ENCODE peak calls at places on chromosomes 16 and 17, in five cellular contexts. X, M, C, E and V are unnamed samples.

GRCh38 chr17:44906010-44906646 is 6.9 kb upstream of the EFTUD2 start:
- DNase-seq in M (no peak), E (no peak), C (no peak), X (no peak), V (no peak)

GRCh38 chr17:80676564-80676963 is 131.9 kb downstream of the RPTOR start:
- DNase-seq in X (no peak), E (no peak), M (no peak), C (no peak), V (no peak)

GRCh38 chr16:66273036-66273435 is 93.5 kb upstream of the CDH5 start:
- DNase-seq in M (no peak), E (no peak), C (no peak), X (no peak), V (no peak)

GRCh38 chr17:41733348-41734138 is 900 bp downstream of the HAP1 start:
- DNase-seq in E (no peak), M (no peak), C (no peak), X (no peak), V (no peak)

GRCh38 chr17:27244481-27245223 is 49.3 kb upstream of the WSB1 start:
- DNase-seq in E (no peak), X (no peak), C (peak; percentile 87), M (no peak), V (no peak)

GRCh38 chr17:15659663-15660062 is 24.4 kb downstream of the TRIM16 start:
- DNase-seq in E (peak; percentile 54), M (peak; percentile 86), C (no peak), X (no peak), V (no peak)

GRCh38 chr16:17724242-17724898 is 253.6 kb upstream of the XYLT1 start:
- DNase-seq in E (no peak), M (no peak), X (no peak), C (no peak), V (no peak)

GRCh38 chr17:45127583-45128300 is 4.6 kb downstream of the PLCD3 start:
- DNase-seq in M (peak; percentile 88), E (peak; percentile 70), X (no peak), C (peak; percentile 83), V (no peak)

GRCh38 chr17:44221072-44221861 is 1.8 kb upstream of the UBTF start:
- DNase-seq in E (peak; percentile 92), C (no peak), M (peak; percentile 82), X (peak; percentile 76), V (peak; percentile 61)

GRCh38 chr16:35725949-35726348 is 2266.5 kb downstream of the TP53TG3F start:
- DNase-seq in E (no peak), C (peak; percentile 40), X (no peak), M (no peak), V (no peak)
- H3K9me3 ChIP-seq in E (no peaks in the 10 kb centered on the region), C (no peaks in the 10 kb centered on the region), X (no peaks in the 10 kb centered on the region), M (peaks cover 9% of the 10 kb centered on the region), V (peaks cover 46% of the 10 kb centered on the region)

DNA sequence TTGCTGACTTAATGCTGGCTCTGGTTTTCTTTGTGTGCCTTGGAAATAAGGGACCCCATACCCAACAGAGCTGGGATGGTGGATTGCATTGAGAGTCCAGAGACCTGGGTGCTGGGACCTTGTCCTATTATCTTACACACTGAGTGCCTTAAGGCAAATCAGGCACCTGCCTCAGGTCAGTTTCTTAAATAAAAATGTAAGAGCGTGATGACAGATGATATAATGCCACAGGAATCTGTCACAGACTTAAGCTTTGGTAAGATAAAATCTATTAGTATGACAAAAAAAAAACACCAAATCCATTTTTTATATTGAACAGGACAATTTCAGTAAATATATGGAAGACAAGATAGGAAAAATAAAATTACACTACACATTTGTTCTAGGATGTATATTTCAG is 1.6 kb downstream of the MT1A start:
- DNase-seq in X (no peak), C (no peak), E (no peak), M (no peak), V (no peak)
- H3K27me3 ChIP-seq in X (peaks cover 98% of the 10 kb centered on the region), C (no peaks in the 10 kb centered on the region), E (peaks cover 100% of the 10 kb centered on the region), M (peaks cover 84% of the 10 kb centered on the region), V (peaks cover 50% of the 10 kb centered on the region)

DNA sequence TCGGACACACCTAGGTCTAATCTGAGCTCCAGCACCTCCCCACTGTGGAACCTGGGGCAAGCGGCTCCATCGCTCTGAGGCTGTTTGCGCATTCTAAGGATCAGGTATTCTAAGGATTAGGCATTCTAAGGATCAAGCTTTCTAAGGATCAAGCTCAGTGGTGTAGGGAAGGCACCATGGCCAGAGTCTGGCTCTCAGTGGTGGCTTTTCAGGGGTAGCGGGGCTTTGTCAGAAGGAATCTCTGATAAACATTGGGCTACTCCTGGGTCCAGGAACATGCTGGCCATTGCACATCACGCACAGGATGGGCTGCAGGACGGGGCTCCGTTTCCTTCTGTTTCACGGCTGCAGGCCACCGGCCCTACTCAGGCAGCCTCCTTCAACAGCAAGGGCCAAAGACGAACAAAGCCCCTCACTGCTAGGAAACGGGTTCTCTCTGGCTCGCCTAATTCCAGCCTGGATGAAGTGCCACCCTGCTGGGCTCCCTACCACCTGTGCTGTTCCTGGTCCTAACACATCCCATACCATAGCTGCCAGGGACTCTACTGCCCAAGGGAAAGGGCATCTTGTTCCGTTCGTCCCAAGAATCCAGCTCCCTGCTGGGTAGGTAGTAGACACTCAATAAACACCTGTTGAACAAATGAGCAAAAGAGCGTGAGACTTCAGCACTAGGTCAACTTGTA is 5.5 kb downstream of the C1QTNF1 start:
- DNase-seq in E (no peak), X (no peak), M (no peak), C (no peak), V (no peak)
- H3K27ac ChIP-seq in E (no peak overlapping the region), X (no peak overlapping the region), M (no peak overlapping the region), C (no peak overlapping the region), V (no peak overlapping the region)

DNA sequence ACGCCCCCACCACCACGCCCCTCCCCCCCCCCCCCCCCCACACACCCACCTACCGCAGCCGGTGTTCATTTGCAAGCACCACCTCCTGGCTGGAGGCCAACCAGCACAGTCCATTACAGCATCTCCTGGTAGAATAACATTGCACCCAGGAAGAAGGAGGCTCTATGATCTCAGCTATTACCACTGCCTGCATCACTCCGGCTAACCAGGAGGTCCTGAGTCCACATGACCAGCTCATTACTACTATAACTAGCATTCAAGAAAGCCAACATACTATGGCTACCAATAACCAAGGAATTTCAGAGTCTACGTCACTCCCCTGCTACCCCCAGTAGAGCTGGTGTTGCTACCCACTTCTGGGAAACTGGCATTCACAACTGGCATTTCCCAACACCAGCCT is 81.1 kb upstream of the ALOX12 start:
- DNase-seq in E (no peak), M (no peak), C (no peak), X (no peak), V (no peak)
- H3K9me3 ChIP-seq in E (no peaks in the 10 kb centered on the region), M (no peaks in the 10 kb centered on the region), C (no peaks in the 10 kb centered on the region), X (no peaks in the 10 kb centered on the region), V (no peaks in the 10 kb centered on the region)

GRCh38 chr17:61368049-61368831 is 31.4 kb upstream of the TBX2 start:
- DNase-seq in E (no peak), M (no peak), C (no peak), X (no peak), V (no peak)
- H3K27me3 ChIP-seq in E (no peaks in the 10 kb centered on the region), M (no peaks in the 10 kb centered on the region), C (no peaks in the 10 kb centered on the region), X (no peaks in the 10 kb centered on the region), V (no peaks in the 10 kb centered on the region)

DNA sequence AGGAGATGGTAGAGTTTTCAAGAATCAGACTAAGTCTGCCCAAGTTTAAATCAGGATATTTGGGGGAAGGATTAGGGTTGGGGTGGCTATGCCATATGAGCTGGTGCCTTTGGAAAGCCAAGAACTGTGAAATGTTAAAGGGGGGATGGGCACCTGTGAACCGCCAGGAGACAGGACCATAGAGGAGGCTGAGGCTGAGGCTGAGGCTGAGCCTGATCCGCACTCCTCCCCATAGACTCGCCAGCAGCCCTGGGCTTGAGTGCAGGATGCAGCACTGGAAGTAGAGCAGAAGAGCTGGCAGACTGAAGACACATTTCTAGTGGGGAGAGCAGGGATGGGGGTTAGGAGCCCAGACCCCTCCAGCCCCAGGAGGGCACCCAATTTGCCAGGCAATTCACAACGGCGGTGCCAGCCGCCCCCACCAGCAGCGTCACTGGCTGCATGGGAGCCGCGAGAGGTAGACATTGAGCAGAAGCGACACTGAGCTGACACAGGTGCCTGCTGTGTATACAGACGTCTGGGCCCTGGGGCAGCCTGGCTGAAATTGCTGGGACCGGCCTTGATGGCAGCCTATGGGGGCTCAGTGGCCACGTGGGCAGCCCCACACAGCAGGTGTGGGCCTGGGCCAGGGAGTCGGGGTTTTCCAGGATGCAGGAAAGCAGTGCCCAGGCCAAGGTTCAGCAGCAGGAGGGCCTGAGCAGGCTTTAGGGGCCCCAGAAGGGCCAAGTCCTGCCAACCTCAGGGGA is 9.2 kb downstream of the PIMREG start:
- DNase-seq in X (no peak), M (no peak), C (no peak), E (no peak), V (no peak)
- H3K27ac ChIP-seq in X (no peak overlapping the region), M (no peak overlapping the region), C (no peak overlapping the region), E (no peak overlapping the region), V (peak overlapping the region; percentile 10)

GRCh38 chr16:89232107-89232506 is 14.6 kb downstream of the ZNF778 start:
- DNase-seq in M (no peak), C (no peak), X (no peak), E (no peak), V (no peak)

GRCh38 chr16:89237733-89238132 is 20.2 kb downstream of the ZNF778 start:
- DNase-seq in X (no peak), C (no peak), M (no peak), E (no peak), V (no peak)

GRCh38 chr16:89230210-89230609 is 12.7 kb downstream of the ZNF778 start:
- DNase-seq in E (no peak), M (no peak), X (no peak), C (no peak), V (no peak)

DNA sequence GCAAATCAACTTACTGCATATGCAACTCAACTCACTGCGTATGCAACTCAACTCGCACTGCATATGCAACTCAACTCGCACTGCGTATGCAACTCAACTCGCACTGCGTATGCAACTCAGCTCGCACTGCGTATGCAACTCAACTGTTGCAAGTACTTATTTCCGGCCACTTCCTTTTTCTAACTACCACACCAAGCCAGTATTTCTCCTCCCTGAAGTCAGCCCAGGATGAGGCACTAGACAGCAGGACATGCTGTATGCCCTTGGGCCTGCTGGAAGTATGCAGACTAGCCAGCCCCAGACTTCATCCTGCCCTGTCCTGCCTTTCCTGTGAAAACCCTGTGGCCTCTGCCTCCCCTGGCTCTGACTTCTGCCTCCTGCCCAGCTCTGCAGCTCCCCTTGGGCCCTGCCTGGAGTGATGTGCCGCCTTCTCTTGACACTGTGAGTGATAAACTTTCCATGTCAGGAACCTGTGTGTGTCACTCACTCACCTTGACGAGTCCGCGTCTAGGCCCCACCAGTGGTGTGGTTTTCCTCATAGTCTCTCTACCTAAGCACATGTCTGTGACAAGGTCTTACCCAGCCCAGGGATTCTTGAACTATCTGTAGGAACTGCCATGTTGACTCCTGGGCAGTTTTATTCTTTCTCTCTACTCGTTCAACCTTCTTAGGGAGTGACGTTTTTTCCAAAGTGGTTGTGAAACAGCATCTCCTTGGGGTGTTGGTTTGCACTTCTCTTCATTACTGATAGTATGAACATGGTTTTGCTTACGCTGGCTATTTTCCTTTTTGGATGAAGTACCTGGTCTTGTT is 16.4 kb downstream of the ZNF778 start:
- DNase-seq in E (no peak), M (no peak), X (no peak), C (no peak), V (no peak)
- H3K9me3 ChIP-seq in E (no peaks in the 10 kb centered on the region), M (no peaks in the 10 kb centered on the region), X (no peaks in the 10 kb centered on the region), C (no peaks in the 10 kb centered on the region), V (peaks cover 5% of the 10 kb centered on the region)

GRCh38 chr17:49168706-49169105 is 36.1 kb downstream of the B4GALNT2 start:
- DNase-seq in C (no peak), E (no peak), X (no peak), M (no peak), V (no peak)
- H3K27me3 ChIP-seq in C (no peaks in the 10 kb centered on the region), E (peaks cover 25% of the 10 kb centered on the region), X (no peaks in the 10 kb centered on the region), M (peaks cover 62% of the 10 kb centered on the region), V (peaks cover 34% of the 10 kb centered on the region)

GRCh38 chr17:37801131-37801530 is 56.3 kb upstream of the HNF1B start:
- DNase-seq in M (no peak), X (no peak), E (no peak), C (no peak), V (no peak)
- H3K27ac ChIP-seq in M (no peak overlapping the region), X (no peak overlapping the region), E (no peak overlapping the region), C (no peak overlapping the region), V (no peak overlapping the region)